ENCODE peak calls at places on chromosomes 16 and 17, in seven cellular contexts. D, L, M, J, N, Y and A are unnamed samples.

GRCh38 chr16:70685061-70685937 is 554 bp downstream of the MTSS2 start:
- DNase-seq in N (no peak), D (no peak), J (no peak), L (no peak), Y (no peak), M (no peak), A (no peak)

GRCh38 chr16:89189358-89190025 is 10.8 kb downstream of the SLC22A31 start:
- DNase-seq in N (no peak), M (no peak), D (peak; percentile 19), L (no peak), Y (no peak), J (no peak), A (no peak)

GRCh38 chr16:53766304-53767016 is 62.5 kb downstream of the FTO start:
- DNase-seq in Y (no peak), D (no peak), L (peak; percentile 26), J (no peak), M (peak; percentile 63), N (no peak), A (no peak)

GRCh38 chr16:22787456-22788189 is 26.3 kb upstream of the HS3ST2 start:
- DNase-seq in Y (no peak), N (peak; percentile 98), L (no peak), J (no peak), D (peak; percentile 74), M (no peak), A (peak; percentile 12)

GRCh38 chr17:47227862-47228261 is 18.7 kb downstream of the MYL4 start:
- DNase-seq in L (no peak), Y (no peak), N (no peak), D (no peak), M (no peak), J (no peak), A (no peak)

GRCh38 chr16:19307587-19308241 is 22.2 kb downstream of the CLEC19A start:
- DNase-seq in J (no peak), Y (no peak), D (no peak), N (no peak), M (no peak), L (no peak), A (no peak)

GRCh38 chr16:29925173-29925804 is 737 bp downstream of the KCTD13 start:
- DNase-seq in D (no peak), N (no peak), M (no peak), Y (no peak), L (no peak), J (no peak), A (peak; percentile 16)

GRCh38 chr17:42051645-42052044 is 1.2 kb upstream of the C17orf113 start:
- DNase-seq in N (no peak), D (no peak), Y (no peak), J (no peak), L (no peak), M (no peak), A (no peak)

GRCh38 chr17:81514735-81515529 is 2.3 kb upstream of the ACTG1 start:
- DNase-seq in J (peak; percentile 87), L (peak; percentile 84), Y (peak; percentile 71), D (peak; percentile 80), N (peak; percentile 39), M (peak; percentile 83), A (peak; percentile 74)

DNA sequence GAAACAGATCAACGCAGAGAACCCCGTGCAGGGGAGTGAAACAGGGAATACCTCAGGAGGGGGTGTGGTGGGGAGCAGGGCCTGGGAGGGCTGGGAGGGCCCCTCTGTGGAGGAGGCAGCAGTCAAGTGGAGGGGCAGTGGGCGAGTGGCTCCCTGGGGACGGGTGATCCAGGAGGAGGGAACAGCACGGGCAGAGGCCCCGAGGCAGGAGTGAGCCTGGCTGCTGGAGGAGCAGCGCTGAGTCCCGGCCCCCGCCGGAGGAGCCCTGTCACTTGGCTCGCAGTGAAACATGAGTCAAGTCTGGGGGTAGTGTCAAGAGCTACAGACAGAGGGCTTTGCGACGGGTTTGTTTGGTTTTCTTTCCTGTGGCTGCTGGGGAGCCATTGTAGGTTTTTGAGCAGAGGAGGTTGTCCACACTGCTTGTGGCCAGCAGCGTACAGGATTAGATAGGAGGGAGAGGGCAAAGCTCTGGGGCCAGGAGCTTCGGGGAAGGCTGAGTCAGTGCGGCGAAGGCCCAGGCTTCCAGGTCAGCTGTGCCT is 115.7 kb upstream of the CIBAR2 start:
- DNase-seq in N (no peak), M (peak; percentile 67), L (no peak), Y (no peak), D (peak; percentile 92), J (no peak), A (peak; percentile 58)
- TF ChIP-seq CTCF in N (no peak), M (peak; percentile 29), L (no peak), Y (no peak), D (peak; percentile 27), J (no peak), A (peak; percentile 47)

GRCh38 chr16:79690159-79690558 is 89.6 kb upstream of the MAF start:
- DNase-seq in Y (no peak), N (no peak), J (no peak), M (no peak), L (no peak), D (no peak), A (no peak)
- H3K4me3 ChIP-seq in Y (no peak overlapping the region), N (no peak overlapping the region), J (no peak overlapping the region), M (no peak overlapping the region), L (no peak overlapping the region), D (no peak overlapping the region), A (no peak overlapping the region)

DNA sequence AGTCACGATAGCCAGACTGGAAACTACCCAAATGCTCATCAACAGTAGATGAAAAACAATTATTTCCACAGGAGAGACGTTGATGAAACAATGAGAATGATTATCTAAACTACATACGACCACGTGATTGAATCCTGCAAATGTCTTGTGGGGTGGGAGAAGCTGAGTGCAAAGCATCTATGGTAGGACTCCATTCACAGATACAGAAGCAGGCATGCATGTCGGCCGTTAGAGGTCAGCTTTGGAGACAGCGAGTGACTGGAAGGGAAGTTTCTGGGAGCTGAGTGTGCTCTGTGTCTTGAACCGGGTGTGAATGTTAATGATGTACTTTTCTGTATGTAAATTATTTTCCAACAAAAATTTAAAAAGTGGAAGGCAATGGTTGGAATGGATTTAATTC is 71.5 kb upstream of the DNAJA2 start:
- DNase-seq in N (no peak), L (no peak), Y (no peak), D (no peak), J (no peak), M (peak; percentile 19), A (peak; percentile 28)
- TF ChIP-seq CTCF in N (no peak), L (no peak), Y (no peak), D (no peak), J (no peak), M (peak; percentile 16), A (peak; percentile 25)

DNA sequence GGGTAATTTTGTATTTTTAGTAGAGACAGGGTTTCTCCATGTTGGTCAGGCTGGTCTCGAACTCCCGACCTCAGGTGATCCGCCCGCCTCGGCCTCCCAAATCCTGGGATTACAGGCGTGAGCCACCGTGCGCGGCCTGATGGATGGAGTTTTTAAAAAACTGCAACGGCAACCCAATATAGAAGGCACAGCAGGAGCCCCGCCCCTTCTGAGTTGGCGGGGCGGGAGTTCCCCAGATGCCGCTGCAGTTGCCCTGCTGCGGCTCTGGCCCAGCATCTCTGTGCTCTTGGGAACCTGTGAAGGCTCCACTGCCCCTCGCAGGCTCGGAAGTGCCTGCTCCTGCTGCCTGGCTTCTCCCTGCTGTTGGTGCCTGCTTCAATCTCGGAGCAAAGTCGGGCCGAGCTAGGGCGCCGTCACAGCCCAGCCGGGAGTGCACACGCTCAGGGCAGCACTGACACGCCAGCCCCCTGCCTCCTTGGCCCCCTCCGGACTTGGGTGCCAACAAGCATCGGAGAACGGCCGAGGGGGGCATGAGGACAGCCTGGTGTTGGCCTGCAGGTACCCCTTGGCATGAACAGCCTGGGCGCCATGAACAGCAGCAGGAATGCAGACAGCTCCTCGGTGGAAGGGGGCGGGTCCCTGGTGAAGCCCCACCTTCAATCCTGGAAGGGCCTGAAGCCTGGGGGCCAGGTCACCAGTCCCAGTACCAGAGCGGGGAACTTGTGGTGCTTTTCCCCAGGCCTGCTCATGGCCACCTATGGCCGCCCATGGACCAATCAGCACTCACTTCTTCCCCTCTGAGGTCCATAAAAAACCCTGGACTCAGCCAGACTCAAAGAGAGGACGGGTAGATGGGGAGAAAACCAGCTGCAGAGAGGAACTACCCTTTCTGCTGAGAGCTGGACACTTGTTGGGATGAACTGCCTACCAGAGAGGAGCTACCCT is 2.3 kb upstream of the NT5M start:
- DNase-seq in M (peak; percentile 35), D (no peak), Y (no peak), N (no peak), J (peak; percentile 55), L (peak; percentile 25), A (peak; percentile 37)
- H3K4me3 ChIP-seq in M (peak overlapping the region; percentile 20), D (no peak overlapping the region), Y (no peak overlapping the region), N (peak overlapping the region; percentile 19), J (peak overlapping the region; percentile 48), L (peak overlapping the region; percentile 51), A (no peak overlapping the region)

GRCh38 chr17:34146440-34147043 is 108.5 kb upstream of the CCL2 start:
- DNase-seq in Y (no peak), L (peak; percentile 37), N (no peak), J (peak; percentile 74), M (no peak), D (peak; percentile 76), A (no peak)
- TF ChIP-seq CTCF in Y (no peak), L (peak; percentile 65), N (peak; percentile 46), J (peak; percentile 72), M (peak; percentile 20), D (peak; percentile 87), A (no peak)

DNA sequence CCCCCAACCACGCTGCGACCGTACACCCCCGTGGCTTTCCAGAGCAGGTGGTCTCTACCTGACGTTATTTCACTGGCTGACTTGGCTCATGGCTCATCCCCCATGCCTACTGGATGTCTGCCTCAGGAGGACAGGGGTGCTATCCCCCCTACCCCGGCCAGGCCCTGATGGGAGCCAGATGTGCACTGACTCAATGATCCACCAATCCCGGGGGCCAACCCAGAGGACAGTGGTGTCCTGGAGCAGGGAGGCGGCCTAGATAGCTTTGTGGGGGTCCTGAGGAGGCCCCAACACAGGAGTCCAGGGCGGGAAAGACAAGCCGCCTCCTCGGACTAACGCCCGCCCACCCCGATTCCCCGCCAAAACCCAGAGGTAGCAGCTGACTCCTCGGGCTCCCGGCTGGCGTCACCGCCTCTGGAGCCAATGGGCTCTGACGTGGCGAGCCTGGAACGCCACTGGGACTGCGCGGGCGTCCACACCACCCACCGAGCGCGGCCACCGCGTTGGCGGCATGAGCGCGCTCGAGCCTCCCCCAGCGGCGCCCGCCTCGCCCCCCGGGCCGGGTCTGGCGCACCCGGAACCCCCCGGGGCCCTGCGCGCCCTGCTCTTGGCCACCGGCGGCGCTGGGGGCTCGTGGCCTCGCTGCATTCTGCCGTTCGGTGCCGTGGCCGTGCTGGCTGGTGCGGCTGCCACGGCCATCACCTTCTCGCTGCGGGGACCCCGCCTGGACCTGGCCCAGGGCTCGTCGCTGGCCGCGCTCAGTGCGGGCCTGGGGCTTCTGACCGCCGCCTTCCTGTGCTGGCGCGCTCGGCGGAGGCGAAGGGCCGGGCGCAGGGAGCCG is 3.6 kb upstream of the NTN3 start:
- DNase-seq in M (peak; percentile 60), Y (peak; percentile 41), D (peak; percentile 85), N (no peak), J (peak; percentile 72), L (peak; percentile 75), A (peak; percentile 71)
- H3K4me3 ChIP-seq in M (peak overlapping the region; percentile 40), Y (peak overlapping the region; percentile 39), D (peak overlapping the region; percentile 56), N (peak overlapping the region; percentile 37), J (peak overlapping the region; percentile 57), L (peak overlapping the region; percentile 53), A (peak overlapping the region; percentile 60)